ENCODE peak calls at places on chromosomes 16 and 17, in six cellular contexts. P is lower leg skin; G is fibroblast of mammary gland; Q is upper lobe of right lung; F is fibroblast of pulmonary artery; W is CD8-positive, alpha-beta memory T cell. M is an unnamed sample.

GRCh38 chr17:47230864-47231263 is 21.7 kb downstream of the MYL4 start:
- DNase-seq in P (peak; percentile 79), G (no peak), Q (no peak), F (no peak), W (no peak), M (no peak)

GRCh38 chr16:77169650-77170236 is 21.2 kb upstream of the MON1B start:
- DNase-seq in P (no peak), G (peak; percentile 50), Q (no peak), F (peak; percentile 54), W (peak; percentile 11), M (peak; percentile 37)

GRCh38 chr17:4599505-4600281 is 15.4 kb downstream of the SMTNL2 start:
- DNase-seq in P (no peak), G (peak; percentile 30), Q (no peak), F (peak; percentile 51), W (no peak), M (no peak)

GRCh38 chr17:21524211-21524591 is 148.0 kb downstream of the KCNJ12 start:
- DNase-seq in P (peak; percentile 78), G (no peak), Q (no peak), F (peak; percentile 69), W (no peak), M (no peak)

GRCh38 chr17:60720763-60721531 is 43.3 kb downstream of the BCAS3 start:
- DNase-seq in P (no peak), G (peak; percentile 78), Q (no peak), F (peak; percentile 86), W (no peak), M (peak; percentile 66)

GRCh38 chr17:3448059-3448630 is 14.5 kb upstream of the OR1E2 start:
- DNase-seq in P (no peak), G (no peak), Q (no peak), F (peak; percentile 21), W (no peak), M (no peak)

GRCh38 chr17:726331-726919 is 6.0 kb upstream of the TLCD3A start:
- DNase-seq in P (no peak), G (no peak), Q (no peak), F (no peak), W (no peak), M (no peak)

GRCh38 chr16:78705694-78706093 is 606.2 kb downstream of the WWOX start:
- DNase-seq in P (no peak), G (peak; percentile 45), Q (no peak), F (peak; percentile 10), W (no peak), M (no peak)

GRCh38 chr17:63489291-63489690 is 12.4 kb downstream of the ACE start:
- DNase-seq in P (no peak), G (no peak), Q (no peak), F (no peak), W (no peak), M (no peak)

GRCh38 chr17:81822312-81822637 is 10.8 kb downstream of the MCRIP1 start:
- DNase-seq in P (no peak), G (no peak), Q (no peak), F (no peak), W (no peak), M (no peak)

GRCh38 chr16:65409505-65409904 is 287.6 kb upstream of the CDH11 start:
- DNase-seq in P (no peak), G (peak; percentile 33), Q (no peak), F (no peak), W (no peak), M (no peak)

GRCh38 chr16:50203681-50204080 is 50.6 kb downstream of the TENT4B start:
- DNase-seq in P (no peak), G (no peak), Q (no peak), F (no peak), W (no peak), M (no peak)

GRCh38 chr16:53085539-53086450 is 31.0 kb downstream of the CHD9 start:
- DNase-seq in P (no peak), G (peak; percentile 80), Q (no peak), F (peak; percentile 76), W (no peak), M (no peak)

GRCh38 chr17:41792835-41793748 is 6.6 kb upstream of the JUP start:
- DNase-seq in P (no peak), G (no peak), Q (peak; percentile 80), F (peak; percentile 87), W (no peak), M (no peak)

GRCh38 chr17:39777534-39778365 is 40.0 kb downstream of the GRB7 start:
- DNase-seq in P (no peak), G (no peak), Q (no peak), F (no peak), W (no peak), M (no peak)

GRCh38 chr16:81513204-81514040 is 68.8 kb downstream of the CMIP start:
- DNase-seq in P (peak; percentile 94), G (peak; percentile 32), Q (no peak), F (peak; percentile 40), W (no peak), M (no peak)

GRCh38 chr17:17570207-17570797 is 21.2 kb downstream of the PEMT start:
- DNase-seq in P (no peak), G (no peak), Q (no peak), F (peak; percentile 36), W (no peak), M (no peak)

GRCh38 chr16:1159973-1160772 is 7.3 kb downstream of the CACNA1H start:
- DNase-seq in P (no peak), G (no peak), Q (no peak), F (no peak), W (no peak), M (no peak)

GRCh38 chr17:41772586-41773189 is 13.8 kb downstream of the JUP start:
- DNase-seq in P (no peak), G (no peak), Q (no peak), F (no peak), W (no peak), M (no peak)

GRCh38 chr17:67051155-67051538 is 6.8 kb downstream of the CACNG1 start:
- DNase-seq in P (peak; percentile 45), G (no peak), Q (no peak), F (no peak), W (no peak), M (no peak)

GRCh38 chr16:85149776-85150175 is 37.5 kb upstream of the CIBAR2 start:
- DNase-seq in P (peak; percentile 82), G (no peak), Q (no peak), F (no peak), W (no peak), M (no peak)

GRCh38 chr16:83137326-83137770 is 510.6 kb downstream of the CDH13 start:
- DNase-seq in P (no peak), G (peak; percentile 60), Q (no peak), F (peak; percentile 80), W (no peak), M (peak; percentile 93)

GRCh38 chr16:70735141-70735979 is 49.5 kb upstream of the MTSS2 start:
- DNase-seq in P (peak; percentile 86), G (peak; percentile 87), Q (no peak), F (peak; percentile 51), W (no peak), M (no peak)

DNA sequence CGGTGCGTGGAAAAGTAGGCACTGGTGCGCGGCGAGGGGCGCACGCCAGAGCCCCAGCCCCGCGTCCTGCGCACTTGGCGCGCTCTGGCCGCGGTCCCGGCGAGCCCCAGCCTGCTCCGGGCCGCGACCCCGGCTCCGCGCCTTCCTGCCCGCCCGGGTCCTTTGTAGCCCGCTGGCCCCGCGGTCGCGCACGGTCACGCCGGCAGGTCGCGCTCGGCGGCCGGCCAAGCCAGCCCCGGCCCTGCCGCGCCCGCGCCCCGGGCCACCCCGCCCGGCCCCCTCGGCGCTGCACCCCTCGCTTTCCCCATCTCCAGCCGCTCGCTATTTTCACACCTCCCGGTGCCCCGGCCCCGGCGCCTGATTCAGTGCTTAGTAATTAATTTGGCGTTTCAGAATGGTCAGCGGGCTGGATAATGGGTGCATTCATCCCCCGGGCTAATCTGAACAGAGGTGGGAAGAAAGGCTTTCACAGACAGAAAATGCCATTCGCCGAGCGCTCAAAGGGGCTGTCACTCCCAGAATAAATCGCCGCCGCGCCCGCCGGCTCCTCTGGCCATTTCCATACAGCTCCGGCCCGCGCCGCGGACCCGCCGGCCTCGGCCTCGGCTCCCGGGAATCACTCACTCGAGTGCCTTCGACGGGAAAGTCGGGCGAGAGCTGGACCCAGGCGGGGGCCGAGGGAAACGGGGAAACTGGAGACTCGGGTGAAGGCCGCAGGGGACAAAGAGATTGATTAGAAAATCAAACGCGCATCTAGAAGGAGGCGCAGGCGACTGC is 17.8 kb upstream of the NTN1 start:
- DNase-seq in P (peak; percentile 87), G (no peak), Q (no peak), F (no peak), W (no peak), M (no peak)
- H3K4me3 ChIP-seq in P (no peak overlapping the region), G (no peak overlapping the region), Q (peak overlapping the region; percentile 40), F (no peak overlapping the region), W (no peak overlapping the region), M (no peak overlapping the region)

GRCh38 chr17:65009848-65010247 is 46.7 kb downstream of the GNA13 start:
- DNase-seq in P (no peak), G (no peak), Q (no peak), F (no peak), W (no peak), M (no peak)

GRCh38 chr17:65013613-65014391 is 42.7 kb downstream of the GNA13 start:
- DNase-seq in P (no peak), G (peak; percentile 89), Q (no peak), F (peak; percentile 84), W (peak; percentile 19), M (no peak)

GRCh38 chr17:65011047-65011446 is 45.5 kb downstream of the GNA13 start:
- DNase-seq in P (no peak), G (no peak), Q (no peak), F (no peak), W (no peak), M (no peak)

GRCh38 chr17:65005858-65006257 is 50.7 kb downstream of the GNA13 start:
- DNase-seq in P (no peak), G (no peak), Q (no peak), F (no peak), W (no peak), M (no peak)

GRCh38 chr17:65008877-65009276 is 47.7 kb downstream of the GNA13 start:
- DNase-seq in P (no peak), G (no peak), Q (no peak), F (no peak), W (no peak), M (no peak)
- H3K4me3 ChIP-seq in P (no peak overlapping the region), G (no peak overlapping the region), Q (no peak overlapping the region), F (no peak overlapping the region), W (no peak overlapping the region), M (no peak overlapping the region)

DNA sequence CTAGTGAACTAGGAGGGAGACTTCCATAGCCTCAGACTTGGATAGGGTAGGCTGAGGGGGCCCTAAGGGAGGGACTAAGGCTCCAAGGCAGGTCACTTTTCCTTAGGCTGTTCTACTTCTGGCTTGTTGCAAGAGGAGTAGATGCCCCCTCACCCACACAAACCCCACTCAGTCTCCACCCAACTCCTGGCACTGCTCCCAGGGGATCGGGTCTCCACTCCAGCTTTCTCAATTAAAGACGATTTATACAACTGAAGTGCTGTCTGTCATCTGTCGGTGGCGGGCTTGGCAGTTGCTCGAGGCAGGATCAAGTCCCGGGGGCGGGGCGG is 215 bp upstream of the CHRNB1 start:
- DNase-seq in P (no peak), G (no peak), Q (no peak), F (no peak), W (no peak), M (no peak)
- H3K4me3 ChIP-seq in P (no peak overlapping the region), G (no peak overlapping the region), Q (peak overlapping the region; percentile 46), F (no peak overlapping the region), W (no peak overlapping the region), M (no peak overlapping the region)

DNA sequence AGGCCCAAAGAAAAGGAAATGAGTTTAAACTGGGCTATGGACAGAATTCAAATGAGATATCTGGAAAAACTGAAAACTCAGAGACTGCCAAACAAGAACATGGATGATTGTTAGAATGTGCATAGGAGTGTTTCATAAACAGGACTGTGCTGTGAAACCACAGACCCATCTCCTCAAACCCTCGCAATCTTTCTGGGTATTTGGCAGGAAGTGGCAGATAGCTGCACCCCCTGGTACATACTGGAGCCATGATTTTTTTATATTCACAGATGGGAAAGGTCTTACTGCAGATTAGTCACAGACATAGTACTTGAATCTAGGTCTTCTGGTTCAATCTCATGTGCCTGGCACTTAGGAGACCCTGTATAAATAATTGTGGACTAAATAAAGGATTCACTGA is 145.0 kb downstream of the CCDC182 start:
- DNase-seq in P (no peak), G (no peak), Q (no peak), F (no peak), W (no peak), M (peak; percentile 90)
- H3K4me3 ChIP-seq in P (no peak overlapping the region), G (no peak overlapping the region), Q (no peak overlapping the region), F (no peak overlapping the region), W (peak overlapping the region; percentile 51), M (no peak overlapping the region)